ENCODE peak calls at places on chromosomes 6 and 20, in five cellular contexts. A is HCT116, O is GM10248, T is iris pigment epithelial cell, L is nephron progenitor cell. D is an unnamed sample.

GRCh38 chr6:105620878-105621277 is 218.0 kb upstream of the PREP start:
- DNase-seq in A (no peak), O (no peak), T (no peak), L (no peak), D (no peak)

GRCh38 chr6:45707188-45707587 is 308.5 kb downstream of the CLIC5 start:
- DNase-seq in A (no peak), O (no peak), T (no peak), L (no peak), D (no peak)

GRCh38 chr6:110769923-110770322 is 45.3 kb downstream of the CDK19 start:
- DNase-seq in A (no peak), O (no peak), T (no peak), L (no peak), D (no peak)

GRCh38 chr6:69917834-69918233 is 51.5 kb downstream of the COL19A1 start:
- DNase-seq in A (peak; percentile 45), O (no peak), T (peak; percentile 76), L (no peak), D (peak; percentile 38)

GRCh38 chr6:127937102-127937501 is 36.2 kb upstream of the THEMIS start:
- DNase-seq in A (no peak), O (no peak), T (peak; percentile 22), L (no peak), D (no peak)

GRCh38 chr6:127518710-127519468 is at the start of gene MTCL3:
- DNase-seq in A (no peak), O (no peak), T (peak; percentile 57), L (peak; percentile 56), D (peak; percentile 88)

GRCh38 chr6:121143476-121143875 is 190.8 kb downstream of the TBC1D32 start:
- DNase-seq in A (no peak), O (no peak), T (no peak), L (no peak), D (no peak)

GRCh38 chr6:17470953-17471335 is 77.5 kb downstream of the CAP2 start:
- DNase-seq in A (no peak), O (no peak), T (peak; percentile 85), L (no peak), D (peak; percentile 45)

GRCh38 chr20:36885355-36885754 is 9.4 kb downstream of the TLDC2 start:
- DNase-seq in A (no peak), O (no peak), T (no peak), L (no peak), D (no peak)

GRCh38 chr6:4935486-4935885 is 68.4 kb downstream of the RPP40 start:
- DNase-seq in A (no peak), O (no peak), T (no peak), L (no peak), D (no peak)

GRCh38 chr6:2360126-2360525 is 114.7 kb upstream of the GMDS start:
- DNase-seq in A (no peak), O (no peak), T (no peak), L (no peak), D (no peak)

GRCh38 chr20:57030611-57031600 is 235.5 kb downstream of the BMP7 start:
- DNase-seq in A (no peak), O (no peak), T (peak; percentile 51), L (no peak), D (peak; percentile 78)

GRCh38 chr20:17873410-17874270 is 95.0 kb downstream of the SNX5 start:
- DNase-seq in A (peak; percentile 57), O (no peak), T (peak; percentile 95), L (no peak), D (peak; percentile 95)

GRCh38 chr20:12925214-12925755 is 83.5 kb upstream of the SPTLC3 start:
- DNase-seq in A (peak; percentile 19), O (peak; percentile 71), T (peak; percentile 88), L (peak; percentile 70), D (peak; percentile 91)

GRCh38 chr6:15796844-15797243 is 134.0 kb upstream of the DTNBP1 start:
- DNase-seq in A (no peak), O (no peak), T (no peak), L (no peak), D (no peak)

GRCh38 chr6:72619883-72620696 is 1.8 kb upstream of the KCNQ5 start:
- DNase-seq in A (no peak), O (peak; percentile 83), T (peak; percentile 18), L (peak; percentile 54), D (peak; percentile 66)

GRCh38 chr6:72418495-72418894 is 203.4 kb upstream of the KCNQ5 start:
- DNase-seq in A (no peak), O (no peak), T (peak; percentile 90), L (no peak), D (peak; percentile 70)

GRCh38 chr6:169269180-169270076 is 15.8 kb upstream of the THBS2 start:
- DNase-seq in A (no peak), O (no peak), T (peak; percentile 56), L (no peak), D (no peak)

GRCh38 chr20:5757949-5758348 is 7.7 kb downstream of the SHLD1 start:
- DNase-seq in A (no peak), O (no peak), T (no peak), L (no peak), D (no peak)

GRCh38 chr6:44050872-44051421 is 76.3 kb downstream of the MRPL14 start:
- DNase-seq in A (no peak), O (no peak), T (no peak), L (no peak), D (no peak)

GRCh38 chr20:9368893-9369292 is 145.5 kb upstream of the LAMP5 start:
- DNase-seq in A (no peak), O (no peak), T (no peak), L (no peak), D (no peak)

GRCh38 chr20:21344961-21345360 is 41.8 kb downstream of the XRN2 start:
- DNase-seq in A (no peak), O (no peak), T (no peak), L (no peak), D (no peak)

GRCh38 chr6:14452567-14453527 is 335.3 kb downstream of the CD83 start:
- DNase-seq in A (no peak), O (peak; percentile 15), T (no peak), L (no peak), D (no peak)

GRCh38 chr6:74557236-74557635 is 648.6 kb downstream of the COL12A1 start:
- DNase-seq in A (no peak), O (no peak), T (no peak), L (no peak), D (no peak)